ENCODE peak calls at places on chromosomes 16 and 17, in seven cellular contexts. U, T, D, W, V, F and A are unnamed samples.

GRCh38 chr17:7445011-7445927 is at the start of gene CHRNB1:
- DNase-seq in V (peak), D (peak), W (peak), U (no peak), F (no peak), T (peak), A (no peak)

GRCh38 chr17:41784207-41784744 is 2.2 kb downstream of the JUP start:
- DNase-seq in D (peak), F (peak), W (no peak), U (peak), V (peak), T (no peak), A (no peak)

GRCh38 chr17:28317965-28318758 is 838 bp upstream of the TMEM97 start:
- DNase-seq in V (peak), W (no peak), U (no peak), D (no peak), T (no peak), F (no peak), A (no peak)

GRCh38 chr16:78505544-78506371 is 406.3 kb downstream of the WWOX start:
- DNase-seq in U (no peak), F (peak), T (peak), V (no peak), W (peak), D (peak), A (peak)

GRCh38 chr17:78438694-78439325 is 60.4 kb downstream of the PGS1 start:
- DNase-seq in U (no peak), W (no peak), T (no peak), F (no peak), D (no peak), V (no peak), A (no peak)

GRCh38 chr17:46977348-46977747 is 1.7 kb downstream of the RPRML start:
- DNase-seq in W (no peak), U (peak), F (no peak), V (peak), T (no peak), D (no peak), A (no peak)

GRCh38 chr17:73357318-73357717 is 45.5 kb upstream of the CDC42EP4 start:
- DNase-seq in F (no peak), U (no peak), W (no peak), D (no peak), V (no peak), T (no peak), A (no peak)

GRCh38 chr17:83189013-83189672 is 109.7 kb downstream of the METRNL start:
- DNase-seq in F (no peak), W (no peak), T (no peak), V (no peak), D (peak), U (no peak), A (no peak)

GRCh38 chr17:40311575-40311974 is 2.6 kb downstream of the RARA start:
- DNase-seq in U (no peak), D (peak), V (no peak), F (peak), W (peak), T (peak), A (peak)

GRCh38 chr17:40312131-40312731 is 3.3 kb downstream of the RARA start:
- DNase-seq in V (no peak), W (no peak), U (no peak), T (peak), D (peak), F (no peak), A (peak)

GRCh38 chr17:40310882-40311391 is 2.0 kb downstream of the RARA start:
- DNase-seq in V (no peak), D (no peak), U (no peak), T (no peak), F (no peak), W (peak), A (no peak)

GRCh38 chr17:40309031-40309937 is at the start of gene RARA:
- DNase-seq in U (no peak), V (peak), D (peak), W (peak), T (peak), F (peak), A (peak)

GRCh38 chr17:40309938-40310510 is 1.0 kb downstream of the RARA start:
- DNase-seq in W (no peak), V (no peak), T (no peak), D (no peak), U (no peak), F (no peak), A (peak)
- H3K4me3 ChIP-seq in W (no peak), V (peak), T (no peak), D (no peak), U (no peak), F (no peak), A (no peak)

GRCh38 chr17:39704821-39705551 is 5.1 kb downstream of the ERBB2 start:
- DNase-seq in F (peak), W (no peak), T (peak), U (no peak), D (no peak), V (peak), A (peak)

GRCh38 chr17:39706921-39707337 is 7.1 kb downstream of the ERBB2 start:
- DNase-seq in D (no peak), F (no peak), V (no peak), W (no peak), T (peak), U (no peak), A (no peak)

GRCh38 chr17:39706383-39706782 is 6.5 kb downstream of the ERBB2 start:
- DNase-seq in F (no peak), W (no peak), T (no peak), V (no peak), D (no peak), U (no peak), A (no peak)

GRCh38 chr17:39703913-39704312 is 4.0 kb downstream of the ERBB2 start:
- DNase-seq in W (no peak), T (peak), U (no peak), V (no peak), D (no peak), F (no peak), A (no peak)

DNA sequence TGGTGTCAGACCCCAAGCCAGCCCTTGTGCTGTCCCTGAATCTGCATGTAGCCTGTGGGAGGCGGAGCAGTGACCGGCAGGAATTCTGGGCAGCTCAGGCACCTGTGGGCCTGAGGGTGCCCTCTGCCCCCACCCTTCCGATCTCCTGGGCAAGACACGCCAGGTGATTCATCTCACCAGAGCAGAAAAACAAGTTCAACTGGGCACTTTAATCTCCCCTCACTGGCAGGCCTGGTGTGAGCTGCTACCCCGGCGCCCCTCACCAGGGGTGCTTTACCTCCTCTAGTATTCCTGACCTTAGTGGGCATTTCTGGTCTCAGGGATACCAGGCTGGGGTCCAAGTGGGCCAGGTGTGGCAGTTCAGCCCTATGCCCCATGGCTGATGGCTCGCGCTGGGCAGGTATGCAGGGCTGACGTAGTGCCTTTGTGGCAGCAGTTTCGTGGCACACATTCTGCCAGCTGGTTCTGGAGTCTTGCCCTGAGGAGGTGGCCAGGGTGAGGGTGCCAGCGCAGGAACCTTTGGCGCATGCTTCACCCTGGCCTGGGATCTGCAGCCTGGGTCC is 6.0 kb downstream of the ERBB2 start:
- DNase-seq in F (no peak), T (peak), D (no peak), U (no peak), W (no peak), V (no peak), A (no peak)
- H3K4me3 ChIP-seq in F (no peak), T (no peak), D (no peak), U (no peak), W (no peak), V (no peak), A (no peak)

GRCh38 chr17:79793924-79794304 is 3.0 kb downstream of the CBX8 start:
- DNase-seq in V (peak), W (no peak), D (no peak), U (no peak), T (no peak), F (no peak), A (no peak)

GRCh38 chr17:79790805-79791353 is 6.0 kb downstream of the CBX8 start:
- DNase-seq in F (no peak), W (no peak), D (no peak), V (no peak), T (no peak), U (no peak), A (no peak)

GRCh38 chr17:79791354-79792123 is 5.3 kb downstream of the CBX8 start:
- DNase-seq in T (peak), W (no peak), F (no peak), D (no peak), U (no peak), V (no peak), A (no peak)

GRCh38 chr17:79792984-79793923 is 3.6 kb downstream of the CBX8 start:
- DNase-seq in W (no peak), D (no peak), F (peak), V (no peak), U (no peak), T (no peak), A (no peak)

DNA sequence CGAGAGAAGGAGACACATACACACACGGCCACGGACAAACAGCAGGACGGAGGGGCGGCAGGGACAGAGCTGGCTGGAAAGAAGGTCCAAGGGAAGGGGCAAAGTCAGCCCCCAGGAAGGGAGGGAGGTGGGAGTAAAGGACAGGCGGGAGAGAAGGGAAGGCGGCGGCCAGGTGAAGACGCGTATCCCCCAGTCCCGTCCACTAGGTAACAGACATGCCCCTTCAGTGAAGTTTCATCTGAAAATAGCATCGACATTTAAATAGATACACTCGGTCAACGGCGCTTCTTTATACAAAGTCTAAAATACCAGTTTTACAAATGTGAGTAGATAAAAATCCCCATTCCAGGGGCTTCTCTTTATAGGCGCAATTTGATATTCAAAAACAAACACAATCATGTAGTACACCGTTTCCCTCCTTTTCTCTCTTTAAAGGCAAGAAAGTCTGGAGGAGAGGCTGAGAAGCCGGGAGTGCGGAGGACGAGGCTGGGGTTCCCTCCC is 4.5 kb downstream of the CBX8 start:
- DNase-seq in F (no peak), D (no peak), W (no peak), V (no peak), U (no peak), T (no peak), A (no peak)
- H3K4me3 ChIP-seq in F (peak), D (no peak), W (no peak), V (peak), U (no peak), T (no peak), A (peak)

DNA sequence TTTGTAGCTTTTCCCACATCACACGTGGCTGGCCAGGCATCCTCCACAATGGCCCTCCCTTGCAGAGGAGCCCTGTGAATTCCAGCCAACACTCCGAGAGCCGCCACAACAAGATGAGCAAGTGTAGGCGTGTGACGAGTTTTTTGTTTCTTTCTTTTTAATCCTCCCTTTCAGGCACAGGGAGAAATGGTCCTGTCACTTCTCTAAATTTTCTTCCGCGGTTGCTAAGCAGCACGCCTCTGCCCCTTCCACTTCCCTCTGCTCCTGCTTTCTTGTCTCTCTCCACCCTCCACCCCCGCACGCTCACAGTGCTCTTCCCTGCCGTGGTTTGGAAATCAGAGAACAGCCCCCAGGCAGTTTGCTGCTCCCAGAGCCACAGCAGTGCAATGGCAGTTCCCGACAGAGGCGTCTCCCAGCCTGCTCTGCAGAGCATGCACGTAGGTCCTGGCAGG is 68.0 kb upstream of the MRTFB start:
- DNase-seq in F (peak), U (no peak), T (peak), V (peak), D (peak), W (peak), A (peak)
- H3K4me3 ChIP-seq in F (peak), U (peak), T (no peak), V (no peak), D (peak), W (no peak), A (peak)